ENCODE peak calls at places on chromosomes 3 and 15, in seven cellular contexts. Z, J, V, I, P, K and B are unnamed samples. For H3K9me3, the result is how much of the 10 kb centered on the place peaks cover.

GRCh38 chr3:27201435-27201966 is 167.7 kb downstream of the NEK10 start:
- DNase-seq in Z (no peak), J (no peak), V (peak), I (no peak), P (no peak), K (no peak), B (no peak)

GRCh38 chr3:183189641-183190040 is 27.1 kb upstream of the LAMP3 start:
- DNase-seq in Z (no peak), J (peak), V (no peak), I (no peak), P (no peak), K (no peak), B (no peak)

GRCh38 chr3:49362579-49362978 is 4.4 kb upstream of the GPX1 start:
- DNase-seq in Z (no peak), J (no peak), V (no peak), I (no peak), P (no peak), K (no peak), B (no peak)

GRCh38 chr3:186277268-186277909 is 84.6 kb downstream of the DGKG start:
- DNase-seq in Z (no peak), J (peak), V (peak), I (no peak), P (no peak), K (no peak), B (no peak)

GRCh38 chr3:104101736-104102135 is 1265.0 kb upstream of the ALCAM start:
- DNase-seq in Z (no peak), J (no peak), V (no peak), I (no peak), P (no peak), K (no peak), B (no peak)

GRCh38 chr3:100073555-100074307 is 40.6 kb downstream of the FILIP1L start:
- DNase-seq in Z (no peak), J (no peak), V (peak), I (peak), P (no peak), K (peak), B (no peak)

GRCh38 chr3:12507871-12508281 is 23.6 kb downstream of the TSEN2 start:
- DNase-seq in Z (no peak), J (peak), V (no peak), I (peak), P (no peak), K (no peak), B (no peak)

GRCh38 chr3:86047329-86047625 is 943.7 kb downstream of the VGLL3 start:
- DNase-seq in Z (no peak), J (no peak), V (no peak), I (no peak), P (no peak), K (no peak), B (no peak)

GRCh38 chr15:92805080-92805708 is 94.9 kb upstream of the CHD2 start:
- DNase-seq in Z (no peak), J (no peak), V (no peak), I (no peak), P (no peak), K (no peak), B (no peak)

GRCh38 chr3:10357592-10358308 is 36.8 kb upstream of the SEC13 start:
- DNase-seq in Z (no peak), J (peak), V (no peak), I (no peak), P (no peak), K (peak), B (no peak)

GRCh38 chr3:16378920-16379319 is 113.9 kb downstream of the OXNAD1 start:
- DNase-seq in Z (no peak), J (no peak), V (no peak), I (no peak), P (no peak), K (no peak), B (no peak)

GRCh38 chr3:16114381-16114916 is 60.0 kb upstream of the GALNT15 start:
- DNase-seq in Z (no peak), J (no peak), V (no peak), I (no peak), P (no peak), K (no peak), B (no peak)

GRCh38 chr3:77917225-77917624 is 877.3 kb downstream of the ROBO2 start:
- DNase-seq in Z (no peak), J (no peak), V (no peak), I (no peak), P (no peak), K (no peak), B (no peak)

GRCh38 chr15:40372966-40373365 is 9.6 kb upstream of the KNSTRN start:
- DNase-seq in Z (no peak), J (no peak), V (no peak), I (no peak), P (no peak), K (no peak), B (no peak)

GRCh38 chr3:48565591-48566400 is 2.2 kb upstream of the UCN2 start:
- DNase-seq in Z (no peak), J (peak), V (no peak), I (no peak), P (no peak), K (no peak), B (no peak)

GRCh38 chr3:74532446-74532845 is 82.0 kb downstream of the CNTN3 start:
- DNase-seq in Z (no peak), J (no peak), V (no peak), I (no peak), P (no peak), K (no peak), B (no peak)

GRCh38 chr15:69629631-69630161 is 177.1 kb downstream of the RPLP1 start:
- DNase-seq in Z (no peak), J (no peak), V (no peak), I (no peak), P (no peak), K (no peak), B (no peak)

GRCh38 chr3:185253645-185254410 is at the start of gene EHHADH:
- DNase-seq in Z (peak), J (peak), V (peak), I (peak), P (peak), K (peak), B (peak)

GRCh38 chr3:116148881-116149530 is 296.3 kb downstream of the LSAMP start:
- DNase-seq in Z (no peak), J (no peak), V (no peak), I (no peak), P (no peak), K (no peak), B (no peak)

GRCh38 chr3:60954049-60954448 is 297.2 kb downstream of the FHIT start:
- DNase-seq in Z (no peak), J (no peak), V (no peak), I (no peak), P (no peak), K (no peak), B (no peak)

GRCh38 chr3:3184876-3185275 is 5.4 kb upstream of the CRBN start:
- DNase-seq in Z (no peak), J (no peak), V (no peak), I (no peak), P (no peak), K (no peak), B (no peak)

GRCh38 chr3:170228093-170228766 is 6.0 kb downstream of the PRKCI start:
- DNase-seq in Z (peak), J (no peak), V (no peak), I (no peak), P (no peak), K (no peak), B (no peak)

GRCh38 chr15:80485370-80486164 is 81.4 kb downstream of the ARNT2 start:
- DNase-seq in Z (no peak), J (no peak), V (no peak), I (no peak), P (no peak), K (no peak), B (no peak)

GRCh38 chr3:181757694-181758306 is 46.1 kb downstream of the SOX2 start:
- DNase-seq in Z (no peak), J (no peak), V (no peak), I (no peak), P (no peak), K (no peak), B (no peak)

GRCh38 chr3:135503429-135504083 is 462.0 kb upstream of the PPP2R3A start:
- DNase-seq in Z (peak), J (peak), V (peak), I (peak), P (peak), K (peak), B (peak)

GRCh38 chr15:38682363-38682762 is 117.7 kb upstream of the RASGRP1 start:
- DNase-seq in Z (no peak), J (no peak), V (no peak), I (no peak), P (no peak), K (no peak), B (no peak)

GRCh38 chr3:141393151-141394076 is 25.1 kb downstream of the ZBTB38 start:
- DNase-seq in Z (no peak), J (peak), V (no peak), I (peak), P (no peak), K (no peak), B (no peak)

GRCh38 chr3:52705688-52706686 is at the start of the genes GLT8D1 and SPCS1:
- DNase-seq in Z (peak), J (peak), V (peak), I (peak), P (peak), K (peak), B (peak)

GRCh38 chr3:197784019-197784585 is 7.0 kb upstream of the LRCH3 start:
- DNase-seq in Z (no peak), J (no peak), V (no peak), I (no peak), P (no peak), K (no peak), B (no peak)

GRCh38 chr3:120459196-120459595 is 8.4 kb upstream of the FSTL1 start:
- DNase-seq in Z (no peak), J (no peak), V (no peak), I (no peak), P (no peak), K (no peak), B (no peak)

GRCh38 chr3:151560750-151561149 is 99.9 kb upstream of the IGSF10 start:
- DNase-seq in Z (no peak), J (no peak), V (no peak), I (no peak), P (no peak), K (no peak), B (no peak)

GRCh38 chr3:29335438-29335837 is 54.6 kb downstream of the RBMS3 start:
- DNase-seq in Z (peak), J (peak), V (peak), I (peak), P (peak), K (peak), B (peak)

GRCh38 chr3:109819786-109820185 is 482.4 kb upstream of the DPPA4 start:
- DNase-seq in Z (no peak), J (no peak), V (peak), I (no peak), P (no peak), K (no peak), B (no peak)

GRCh38 chr3:106566277-106566676 is 697.5 kb upstream of the CBLB start:
- DNase-seq in Z (no peak), J (no peak), V (no peak), I (no peak), P (no peak), K (no peak), B (no peak)

GRCh38 chr3:189597918-189598317 is 33.3 kb upstream of the TP63 start:
- DNase-seq in Z (no peak), J (no peak), V (no peak), I (no peak), P (no peak), K (no peak), B (no peak)

GRCh38 chr15:81516012-81516411 is 142.0 kb upstream of the TMC3 start:
- DNase-seq in Z (no peak), J (no peak), V (no peak), I (no peak), P (no peak), K (no peak), B (no peak)

GRCh38 chr15:51290720-51291119 is 47.7 kb downstream of the CYP19A1 start:
- DNase-seq in Z (no peak), J (no peak), V (no peak), I (no peak), P (no peak), K (no peak), B (no peak)

GRCh38 chr3:160735801-160736200 is 20.2 kb upstream of the PPM1L start:
- DNase-seq in Z (no peak), J (no peak), V (no peak), I (no peak), P (no peak), K (no peak), B (no peak)

DNA sequence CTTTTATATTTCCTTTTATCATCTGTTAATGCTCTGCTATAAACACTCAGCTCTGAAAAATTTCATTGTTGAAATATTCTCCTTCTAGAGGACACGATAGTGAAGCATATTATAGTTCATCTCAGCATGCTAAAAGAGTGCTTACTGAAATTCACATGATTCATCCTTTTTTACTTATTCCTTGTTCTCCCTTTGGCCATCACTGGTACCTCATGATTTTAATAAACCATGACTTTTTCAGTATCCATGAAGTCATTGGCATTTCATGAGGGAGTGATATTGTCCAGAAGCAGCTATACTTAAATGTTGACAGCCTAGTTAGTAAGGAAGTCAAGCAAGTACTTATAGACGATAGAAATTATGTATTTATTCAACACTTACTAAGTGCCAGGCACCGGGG is 112.7 kb downstream of the PROS1 start:
- DNase-seq in Z (no peak), J (no peak), V (no peak), I (no peak), P (no peak), K (no peak), B (no peak)
- H3K9me3 ChIP-seq in Z (under half), J (under half), V (under half), I (under half), P (under half), K (under half), B (under half)

GRCh38 chr15:25057574-25057973 is 102.8 kb downstream of the SNRPN start:
- DNase-seq in Z (no peak), J (peak), V (no peak), I (peak), P (no peak), K (no peak), B (no peak)
- H3K9me3 ChIP-seq in Z (half or more), J (under half), V (half or more), I (under half), P (half or more), K (under half), B (under half)

GRCh38 chr3:1017879-1018278 is 74.9 kb upstream of the CNTN6 start:
- DNase-seq in Z (no peak), J (no peak), V (no peak), I (no peak), P (no peak), K (no peak), B (no peak)
- H3K9me3 ChIP-seq in Z (under half), J (under half), V (under half), I (under half), P (under half), K (under half), B (under half)

GRCh38 chr3:177102526-177102925 is 94.8 kb downstream of the TBL1XR1 start:
- DNase-seq in Z (peak), J (no peak), V (no peak), I (no peak), P (no peak), K (no peak), B (no peak)

GRCh38 chr3:177093966-177094365 is 103.3 kb downstream of the TBL1XR1 start:
- DNase-seq in Z (no peak), J (no peak), V (no peak), I (no peak), P (no peak), K (no peak), B (no peak)

GRCh38 chr3:177104299-177104992 is 92.8 kb downstream of the TBL1XR1 start:
- DNase-seq in Z (peak), J (no peak), V (no peak), I (no peak), P (no peak), K (no peak), B (no peak)

DNA sequence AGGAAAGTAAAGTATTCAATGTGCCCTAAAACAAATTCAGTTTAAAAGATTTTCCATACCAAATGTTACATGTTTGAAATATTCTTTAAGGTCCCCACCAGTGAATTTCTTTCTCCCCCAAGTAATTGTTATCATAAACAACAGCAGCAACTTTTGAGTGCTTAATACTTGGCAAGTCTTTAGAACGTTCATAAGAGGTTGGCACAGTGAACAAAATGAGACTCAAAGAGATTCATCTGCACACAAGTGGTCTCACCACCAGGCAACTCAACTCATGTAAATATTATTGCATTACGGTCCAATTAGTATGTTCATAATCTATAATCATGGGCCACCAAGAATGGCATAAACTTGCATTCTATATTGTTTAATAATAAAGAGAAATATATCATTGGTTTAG is 98.7 kb downstream of the TBL1XR1 start:
- DNase-seq in Z (no peak), J (no peak), V (no peak), I (no peak), P (no peak), K (no peak), B (no peak)
- H3K9me3 ChIP-seq in Z (under half), J (under half), V (under half), I (under half), P (under half), K (under half), B (under half)

GRCh38 chr15:52784799-52785671 is 5.1 kb downstream of the ONECUT1 start:
- DNase-seq in Z (no peak), J (no peak), V (no peak), I (no peak), P (no peak), K (no peak), B (no peak)
- H3K9me3 ChIP-seq in Z (under half), J (under half), V (under half), I (under half), P (under half), K (under half), B (under half)

DNA sequence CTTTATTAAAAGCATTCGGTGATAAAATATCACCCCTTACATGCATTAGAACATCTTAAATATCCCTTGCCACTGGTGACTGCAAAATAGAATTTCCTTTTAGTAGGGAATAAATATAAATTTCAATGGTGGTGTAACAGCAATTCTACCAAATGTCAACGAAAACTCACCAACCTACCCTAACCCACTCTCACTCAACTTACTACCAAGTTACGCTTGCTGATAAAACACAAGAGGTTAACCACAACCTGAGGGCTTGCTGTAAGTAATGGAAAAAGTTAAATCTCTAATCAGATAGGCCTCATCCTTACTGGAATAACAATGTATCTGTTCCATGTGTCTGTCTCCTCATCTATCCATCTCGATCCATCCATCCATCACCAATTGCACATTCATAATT is 274.7 kb downstream of the FOXP1 start:
- DNase-seq in Z (no peak), J (no peak), V (no peak), I (no peak), P (no peak), K (no peak), B (no peak)
- H3K9me3 ChIP-seq in Z (under half), J (under half), V (under half), I (under half), P (under half), K (under half), B (under half)

GRCh38 chr15:45869034-45869668 is 234.3 kb downstream of the SQOR start:
- DNase-seq in Z (no peak), J (no peak), V (no peak), I (no peak), P (no peak), K (no peak), B (no peak)

GRCh38 chr15:45867281-45867680 is 232.5 kb downstream of the SQOR start:
- DNase-seq in Z (no peak), J (no peak), V (no peak), I (no peak), P (no peak), K (no peak), B (no peak)

GRCh38 chr15:45868109-45868691 is 233.4 kb downstream of the SQOR start:
- DNase-seq in Z (no peak), J (no peak), V (no peak), I (no peak), P (no peak), K (no peak), B (no peak)

DNA sequence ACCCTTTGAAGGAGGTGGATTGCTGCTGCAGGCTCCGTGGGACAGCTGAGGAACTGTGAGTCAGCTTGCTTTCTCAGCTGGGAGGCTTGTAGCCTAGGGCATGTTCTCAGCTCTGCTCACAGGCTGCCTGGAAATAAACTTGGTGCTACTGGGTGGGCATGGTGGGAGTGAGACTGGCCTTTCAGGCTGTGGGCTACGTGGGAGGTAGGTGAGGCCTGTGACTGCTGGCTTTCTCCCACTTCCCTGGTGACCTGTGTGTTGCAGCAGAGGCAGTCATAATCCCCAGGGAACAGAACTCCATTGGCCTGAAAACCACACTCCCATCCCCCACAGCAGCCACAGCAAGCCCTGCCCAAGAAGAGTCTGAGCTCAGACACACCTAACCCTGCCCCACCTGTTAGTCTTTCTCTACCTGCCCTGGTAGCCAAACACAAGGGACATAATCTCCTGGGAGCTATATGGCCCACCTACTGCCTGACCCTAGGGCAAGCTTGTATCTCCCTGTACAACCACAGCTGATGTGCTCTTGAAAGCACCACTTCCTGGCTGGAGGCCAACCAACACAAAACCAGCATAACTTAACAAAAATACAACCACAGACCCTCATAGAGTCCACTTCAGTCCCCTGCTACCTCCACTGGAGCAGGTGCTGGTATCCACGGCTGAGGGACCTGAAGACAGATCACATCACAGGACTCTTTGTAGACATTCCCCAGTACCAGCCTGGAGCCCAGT is 236.5 kb downstream of the SQOR start:
- DNase-seq in Z (no peak), J (no peak), V (peak), I (no peak), P (no peak), K (no peak), B (no peak)
- H3K9me3 ChIP-seq in Z (under half), J (under half), V (under half), I (under half), P (under half), K (under half), B (under half)

GRCh38 chr3:47464603-47465002 is 11.1 kb downstream of the SCAP start:
- DNase-seq in Z (no peak), J (no peak), V (no peak), I (no peak), P (no peak), K (no peak), B (no peak)
- H3K9me3 ChIP-seq in Z (under half), J (under half), V (under half), I (under half), P (under half), K (under half), B (under half)